ENCODE peak calls at places on chromosome 5, in four cellular contexts. J, F, S and G are unnamed samples.

GRCh38 chr5:32444946-32445758 is 612 bp upstream of the ZFR start:
- DNase-seq in F (peak), S (no peak), J (no peak), G (no peak)

GRCh38 chr5:172748341-172748843 is 22.6 kb downstream of the DUSP1 start:
- DNase-seq in J (no peak), S (no peak), F (peak), G (no peak)

GRCh38 chr5:97194366-97194765 is 11.3 kb upstream of the RIOK2 start:
- DNase-seq in S (no peak), J (no peak), F (no peak), G (no peak)

GRCh38 chr5:133945561-133945960 is 22.9 kb downstream of the C5orf15 start:
- DNase-seq in J (no peak), S (no peak), F (no peak), G (no peak)

GRCh38 chr5:3353561-3353960 is 242.1 kb upstream of the IRX1 start:
- DNase-seq in S (no peak), F (no peak), J (no peak), G (no peak)

GRCh38 chr5:82396871-82397514 is 118.8 kb upstream of the RPS23 start:
- DNase-seq in S (peak), F (no peak), J (peak), G (no peak)

GRCh38 chr5:154593091-154593490 is 115.1 kb upstream of the HAND1 start:
- DNase-seq in J (no peak), S (peak), F (no peak), G (no peak)

GRCh38 chr5:93920956-93921355 is 179.6 kb upstream of the POU5F2 start:
- DNase-seq in F (no peak), S (no peak), J (no peak), G (no peak)

GRCh38 chr5:143225511-143225910 is 178.0 kb downstream of the NR3C1 start:
- DNase-seq in S (no peak), J (no peak), F (no peak), G (no peak)

GRCh38 chr5:56516441-56516840 is 283.3 kb upstream of the ANKRD55 start:
- DNase-seq in J (no peak), F (no peak), S (no peak), G (no peak)

GRCh38 chr5:179343902-179344300 is 1.4 kb downstream of the ADAMTS2 start:
- DNase-seq in J (peak), S (peak), F (peak), G (peak)

GRCh38 chr5:4901890-4902289 is 238.2 kb upstream of the ADAMTS16 start:
- DNase-seq in J (no peak), F (no peak), S (no peak), G (no peak)

GRCh38 chr5:4906821-4907220 is 233.3 kb upstream of the ADAMTS16 start:
- DNase-seq in F (no peak), J (no peak), S (peak), G (no peak)

GRCh38 chr5:4907636-4908035 is 232.5 kb upstream of the ADAMTS16 start:
- DNase-seq in F (no peak), S (no peak), J (no peak), G (no peak)

GRCh38 chr5:4909086-4909485 is 231.0 kb upstream of the ADAMTS16 start:
- DNase-seq in S (no peak), F (no peak), J (no peak), G (no peak)

DNA sequence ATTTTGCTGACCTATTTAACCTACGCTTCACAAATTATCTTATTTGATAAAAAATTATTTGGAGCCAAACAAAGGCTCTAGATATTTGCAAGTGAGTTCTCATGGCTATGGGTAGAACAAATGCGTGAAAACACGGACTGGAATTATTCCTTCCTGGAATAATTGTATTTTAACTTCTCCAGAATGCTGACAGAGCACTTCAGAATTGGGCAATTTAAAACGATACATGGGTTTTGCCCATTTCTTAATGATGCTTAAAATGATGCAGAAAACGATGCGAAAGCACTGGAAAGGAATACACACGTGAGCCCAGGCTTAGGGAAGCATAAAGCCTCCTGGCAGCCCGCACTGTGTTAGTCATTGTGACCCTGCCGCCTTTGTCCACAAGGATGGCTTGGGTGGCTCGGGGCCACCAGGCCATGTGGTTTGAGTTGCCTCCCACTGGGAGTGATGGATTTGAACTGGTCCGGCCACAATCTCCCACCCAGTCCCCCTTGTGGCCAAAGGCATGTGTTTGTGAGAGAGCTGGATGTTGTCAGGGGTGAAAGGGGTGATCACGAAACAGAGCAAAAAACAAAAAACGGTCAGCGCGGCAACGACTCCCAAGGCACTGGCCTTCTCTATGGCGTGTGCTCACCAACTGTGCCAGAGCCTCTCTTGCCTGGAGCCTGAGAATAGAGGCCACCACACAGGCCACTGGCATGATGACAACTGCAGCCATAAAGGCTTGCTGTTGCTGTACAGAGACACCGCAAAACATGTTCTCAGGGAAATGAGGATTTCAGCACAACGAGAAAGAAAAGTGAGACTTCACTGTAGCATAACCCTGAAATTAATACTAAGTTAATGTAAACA is 234.2 kb upstream of the ADAMTS16 start:
- DNase-seq in S (peak), J (peak), F (peak), G (no peak)
- TF ChIP-seq CTCF in S (no peak), J (no peak), F (peak), G (no peak)

DNA sequence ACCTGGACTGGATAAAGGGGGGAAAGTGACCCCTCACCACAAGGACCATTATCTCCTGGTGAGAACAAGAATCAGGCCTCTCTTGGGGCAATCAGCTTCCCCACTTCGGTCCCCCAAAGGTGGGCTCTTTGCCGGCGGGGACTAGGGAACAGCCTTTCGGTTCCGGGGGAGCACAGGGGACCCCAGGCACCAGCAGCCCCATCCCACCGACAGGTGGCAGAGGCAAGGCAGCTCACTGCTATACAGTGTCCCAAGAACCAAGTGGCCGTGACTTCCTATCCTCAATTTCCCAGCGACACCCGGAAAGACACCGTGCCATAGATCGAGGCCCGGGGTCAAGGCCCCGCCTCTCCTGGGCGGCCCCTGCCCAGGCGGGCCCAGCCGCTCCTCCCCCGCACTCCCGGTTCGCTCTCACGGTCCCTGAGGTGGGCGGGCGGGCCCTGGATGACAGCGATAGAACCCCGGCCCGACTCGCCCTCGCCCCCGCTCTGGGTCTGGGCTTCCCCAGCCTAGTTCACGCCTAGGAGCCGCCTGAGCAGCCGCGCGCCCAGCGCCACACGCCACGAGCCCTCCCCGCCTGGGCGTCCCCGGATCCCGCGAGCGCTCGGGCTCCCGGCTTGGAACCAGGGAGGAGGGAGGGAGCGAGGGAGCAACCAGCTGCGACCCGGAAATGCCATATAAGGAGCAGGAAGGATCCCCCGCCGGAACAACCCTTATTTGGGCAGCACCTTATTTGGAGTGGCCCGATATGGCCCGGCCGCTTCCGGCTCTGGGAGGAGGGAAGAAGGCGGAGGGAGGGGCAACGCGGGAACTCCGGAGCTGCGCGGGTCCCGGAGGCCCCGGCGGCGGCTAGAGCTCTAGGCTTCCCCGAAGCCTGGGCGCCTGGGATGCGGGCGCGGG is 641 bp upstream of the EGR1 start:
- DNase-seq in J (peak), S (peak), F (peak), G (peak)
- TF ChIP-seq CTCF in J (no peak), S (no peak), F (no peak), G (peak)

GRCh38 chr5:125603321-125603720 is 819.9 kb upstream of the GRAMD2B start:
- DNase-seq in S (no peak), F (no peak), J (no peak), G (no peak)
- TF ChIP-seq CTCF in S (no peak), F (no peak), J (no peak), G (no peak)

GRCh38 chr5:132221781-132222648 is 5.6 kb downstream of the P4HA2 start:
- DNase-seq in F (no peak), J (peak), S (peak), G (no peak)
- TF ChIP-seq CTCF in F (no peak), J (peak), S (peak), G (no peak)

GRCh38 chr5:138337685-138338410 is at the start of gene FAM53C:
- DNase-seq in J (peak), F (peak), S (peak), G (peak)
- TF ChIP-seq CTCF in J (peak), F (no peak), S (no peak), G (no peak)

GRCh38 chr5:138809391-138809790 is 56.2 kb downstream of the CTNNA1 start:
- DNase-seq in J (no peak), F (no peak), S (peak), G (no peak)
- TF ChIP-seq CTCF in J (no peak), F (no peak), S (no peak), G (no peak)

GRCh38 chr5:4511996-4512656 is 628.0 kb upstream of the ADAMTS16 start:
- DNase-seq in S (no peak), F (peak), J (peak), G (peak)
- TF ChIP-seq CTCF in S (no peak), F (peak), J (peak), G (peak)